ENCODE peak calls at places on chromosomes 2 and 18, in four cellular contexts. S is neural progenitor cell, N is cardiac muscle cell, I is left ventricle myocardium inferior. V is an unnamed sample. For H3K36me3, the result is how much of the 10 kb centered on the place peaks cover.

GRCh38 chr18:22800551-22800951 is 132.6 kb upstream of the RBBP8 start:
- DNase-seq in S (no peak), N (no peak), I (no peak), V (no peak)

GRCh38 chr2:53422979-53423378 is 344.6 kb upstream of the CHAC2 start:
- DNase-seq in S (peak), N (peak), I (no peak), V (peak)

GRCh38 chr2:112692496-112692911 is 28.3 kb upstream of the NT5DC4 start:
- DNase-seq in S (no peak), N (no peak), I (peak), V (no peak)

GRCh38 chr2:206958236-206958635 is 18.9 kb downstream of the CPO start:
- DNase-seq in S (no peak), N (no peak), I (no peak), V (no peak)

GRCh38 chr2:149572102-149572953 is 15.2 kb downstream of the MMADHC start:
- DNase-seq in S (no peak), N (no peak), I (no peak), V (no peak)

GRCh38 chr2:136767030-136767429 is 1.7 kb downstream of the THSD7B start:
- DNase-seq in S (peak), N (no peak), I (no peak), V (no peak)

GRCh38 chr18:79393626-79394401 is 1.9 kb upstream of the NFATC1 start:
- DNase-seq in S (peak), N (peak), I (peak), V (peak)

GRCh38 chr2:189444322-189444721 is 3.0 kb downstream of the WDR75 start:
- DNase-seq in S (no peak), N (no peak), I (no peak), V (no peak)

GRCh38 chr2:186309901-186310300 is 176.2 kb upstream of the ZC3H15 start:
- DNase-seq in S (no peak), N (no peak), I (no peak), V (no peak)

GRCh38 chr2:218282173-218282991 is 9.9 kb downstream of the TMBIM1 start:
- DNase-seq in S (no peak), N (no peak), I (no peak), V (peak)

GRCh38 chr2:18536100-18536499 is 24.4 kb downstream of the RDH14 start:
- DNase-seq in S (no peak), N (no peak), I (no peak), V (no peak)

GRCh38 chr18:43651067-43651466 is 373.8 kb upstream of the SYT4 start:
- DNase-seq in S (no peak), N (no peak), I (no peak), V (no peak)

GRCh38 chr18:63271881-63272299 is 47.7 kb downstream of the BCL2 start:
- DNase-seq in S (no peak), N (no peak), I (no peak), V (peak)

GRCh38 chr2:66576381-66577330 is 141.7 kb downstream of the MEIS1 start:
- DNase-seq in S (peak), N (peak), I (no peak), V (no peak)

GRCh38 chr2:18465979-18466378 is 94.5 kb downstream of the RDH14 start:
- DNase-seq in S (no peak), N (no peak), I (no peak), V (no peak)

GRCh38 chr2:37394263-37394662 is 49.8 kb downstream of the QPCT start:
- DNase-seq in S (no peak), N (no peak), I (no peak), V (no peak)

GRCh38 chr18:3083776-3084175 is 70.8 kb upstream of the LPIN2 start:
- DNase-seq in S (no peak), N (no peak), I (no peak), V (no peak)

GRCh38 chr2:196440413-196440812 is 199.1 kb upstream of the CCDC150 start:
- DNase-seq in S (no peak), N (no peak), I (no peak), V (no peak)

GRCh38 chr18:22987547-22988182 is 54.5 kb downstream of the RBBP8 start:
- DNase-seq in S (no peak), N (no peak), I (no peak), V (no peak)

GRCh38 chr2:58435246-58435645 is 194.1 kb upstream of the FANCL start:
- DNase-seq in S (no peak), N (no peak), I (no peak), V (no peak)

GRCh38 chr2:56749152-56749752 is 565.5 kb downstream of the CCDC85A start:
- DNase-seq in S (peak), N (peak), I (no peak), V (no peak)
- TF ChIP-seq CTCF in S (peak), N (peak), I (peak), V (peak)

DNA sequence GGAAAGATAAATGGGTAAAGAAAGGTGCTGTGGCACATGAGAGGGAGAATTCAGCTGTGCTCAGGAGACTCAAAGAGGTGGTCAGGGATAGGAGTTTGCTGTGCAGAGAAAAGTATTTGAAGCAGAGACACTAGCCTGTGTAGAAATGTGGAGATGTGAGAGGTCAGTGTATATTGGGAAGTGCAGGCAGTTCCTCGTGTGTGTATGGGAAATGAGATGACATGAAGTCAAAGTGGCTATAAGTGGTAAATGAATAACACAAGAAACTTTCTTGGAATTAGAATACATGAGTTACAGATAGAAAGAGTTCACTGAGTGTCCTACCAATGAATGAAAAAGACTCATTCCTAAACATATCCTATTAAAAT is 11.6 kb downstream of the MAP3K20 start:
- DNase-seq in S (no peak), N (no peak), I (no peak), V (no peak)
- H3K4me3 ChIP-seq in S (no peak), N (no peak), I (no peak), V (no peak)

GRCh38 chr2:227340106-227340505 is 15.1 kb downstream of the MFF start:
- DNase-seq in S (no peak), N (no peak), I (no peak), V (no peak)
- H3K36me3 ChIP-seq in S (under half), N (under half), I (half or more), V (under half)

DNA sequence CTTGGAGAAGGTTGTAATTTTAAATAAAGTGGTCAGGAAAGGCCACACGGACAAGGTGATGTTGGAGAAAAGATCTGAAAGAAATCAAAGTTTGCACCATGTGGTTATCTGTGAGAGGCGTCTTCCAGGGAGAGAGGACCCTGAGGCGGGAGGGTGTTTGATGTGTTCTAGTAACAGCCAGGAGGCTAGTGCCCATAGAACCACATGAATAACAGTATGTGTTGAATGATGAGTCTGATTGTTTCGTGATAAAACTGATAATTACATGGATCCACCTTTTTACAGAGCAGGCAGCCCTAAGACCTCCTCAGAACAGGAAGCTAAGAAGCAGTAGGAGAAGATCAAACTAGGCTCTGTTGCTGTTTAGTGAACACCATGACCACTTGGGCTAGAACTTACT is 91.4 kb downstream of the SCG2 start:
- DNase-seq in S (no peak), N (no peak), I (no peak), V (no peak)
- TF ChIP-seq CTCF in S (no peak), N (no peak), I (no peak), V (no peak)

GRCh38 chr2:147511491-147511948 is 333.3 kb upstream of the ACVR2A start:
- DNase-seq in S (no peak), N (no peak), I (peak), V (no peak)
- H3K4me3 ChIP-seq in S (no peak), N (no peak), I (no peak), V (no peak)

DNA sequence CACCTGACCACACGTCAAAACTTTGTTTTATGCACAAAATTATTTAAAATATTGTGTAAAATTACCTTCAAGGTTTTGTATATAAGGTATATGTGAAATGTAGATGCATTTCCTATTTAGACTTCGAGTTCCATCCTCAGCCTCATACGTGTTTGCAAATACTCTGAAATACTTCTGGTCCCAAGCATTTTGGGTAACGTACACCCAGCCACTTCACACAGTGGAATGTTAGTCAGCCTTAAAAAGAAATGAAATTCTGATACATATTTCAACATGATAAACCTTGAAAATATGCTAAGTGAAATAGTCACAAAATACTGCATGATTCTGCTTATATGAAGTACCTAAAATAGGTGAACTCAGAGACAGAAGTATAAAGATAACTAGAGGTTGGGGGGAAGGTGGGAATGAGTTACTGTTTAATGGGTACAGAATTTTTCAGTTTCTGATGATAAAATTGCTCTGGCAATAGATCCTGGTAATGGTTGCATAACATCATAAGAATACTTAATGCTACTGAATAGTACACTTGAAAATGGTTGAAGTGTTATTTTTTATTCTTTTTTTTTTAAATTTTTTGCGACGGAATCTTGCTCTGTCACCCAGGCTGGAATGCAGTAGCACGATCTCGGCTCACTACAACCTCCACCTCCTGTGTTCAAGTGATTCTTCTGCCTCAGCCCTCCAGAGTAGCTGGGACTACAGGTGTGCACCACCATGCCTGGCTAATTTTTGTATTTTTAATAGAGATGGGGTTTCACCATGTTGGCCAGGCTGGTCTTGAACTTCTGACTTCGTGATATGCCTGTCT is 24.0 kb downstream of the NOP58 start:
- DNase-seq in S (no peak), N (no peak), I (no peak), V (no peak)
- H3K36me3 ChIP-seq in S (under half), N (half or more), I (half or more), V (half or more)

DNA sequence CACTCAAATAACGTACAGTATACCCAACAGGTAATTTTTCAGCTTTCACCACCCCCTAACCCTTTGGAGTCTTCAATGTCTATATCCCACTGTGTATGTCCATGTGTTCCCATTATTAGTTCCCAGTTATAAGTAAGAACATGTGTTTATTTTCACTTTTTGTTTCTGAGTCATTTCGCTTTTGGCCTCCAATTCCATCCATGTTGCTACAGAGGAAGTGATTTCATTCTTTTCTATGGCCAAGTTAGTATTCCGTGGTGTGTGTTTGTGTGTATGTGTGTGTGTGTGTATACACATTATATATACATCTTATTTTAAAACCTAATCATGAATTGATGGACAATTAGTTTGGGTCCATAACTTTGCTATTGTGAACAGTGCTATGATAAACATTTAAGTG is 464.4 kb downstream of the CMPK2 start:
- DNase-seq in S (no peak), N (no peak), I (no peak), V (no peak)
- TF ChIP-seq CTCF in S (no peak), N (no peak), I (no peak), V (no peak)

GRCh38 chr2:24365826-24366225 is 5.5 kb upstream of the ITSN2 start:
- DNase-seq in S (no peak), N (no peak), I (no peak), V (no peak)
- H3K4me3 ChIP-seq in S (no peak), N (no peak), I (no peak), V (no peak)

DNA sequence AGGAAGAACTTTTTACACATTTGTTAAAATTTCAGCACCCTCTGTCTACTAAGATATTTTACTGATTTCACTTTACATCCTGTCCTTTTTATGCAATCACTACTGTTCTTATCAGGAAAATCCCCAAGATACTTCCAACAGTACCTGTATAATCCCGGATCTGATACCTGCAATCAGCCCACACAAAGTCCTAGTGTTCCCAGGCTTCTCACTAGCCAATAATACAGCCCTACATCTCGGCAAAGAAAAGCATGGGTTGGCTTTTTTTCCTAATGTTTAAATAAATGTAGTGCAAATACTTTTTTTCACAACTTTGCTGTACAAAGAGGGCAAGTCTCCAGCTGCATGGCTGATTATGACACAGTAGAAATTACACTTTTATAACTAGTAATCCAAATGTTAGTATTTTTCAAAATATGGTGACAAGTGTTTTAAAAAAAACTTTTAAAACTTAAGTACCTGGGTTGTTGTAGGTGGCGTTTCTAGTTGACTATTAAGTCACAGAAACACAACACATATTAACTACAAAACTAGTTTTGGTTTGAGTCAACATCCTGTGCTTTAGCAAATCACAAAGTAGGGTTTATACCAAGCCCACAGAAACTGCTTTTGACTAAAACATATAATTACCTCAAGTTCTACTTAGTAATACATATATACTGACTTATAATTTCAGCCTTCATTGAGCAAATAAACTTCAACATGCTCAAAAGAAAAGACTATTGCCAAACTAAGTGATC is 19.5 kb downstream of the CNOT11 start:
- DNase-seq in S (no peak), N (no peak), I (no peak), V (no peak)
- H3K36me3 ChIP-seq in S (under half), N (under half), I (half or more), V (under half)

DNA sequence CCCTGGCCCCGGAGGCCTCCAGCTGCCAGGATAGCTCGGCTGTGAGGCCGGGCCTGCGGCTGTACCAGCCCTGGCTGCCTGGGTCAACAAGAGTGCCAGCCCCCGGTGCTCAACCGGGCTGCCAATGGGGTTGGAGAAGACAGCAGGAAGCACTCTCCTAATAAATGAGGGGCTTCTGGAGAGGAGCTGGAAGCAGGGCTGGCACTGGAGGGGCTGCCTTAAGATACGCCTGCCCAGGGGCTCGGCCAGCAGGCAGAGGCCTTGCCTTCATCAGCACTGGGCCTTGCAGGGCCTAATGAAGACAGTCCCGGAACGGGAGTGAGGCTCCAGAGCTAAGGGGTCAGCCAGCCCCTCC is 73.6 kb downstream of the TEX51 start:
- DNase-seq in S (no peak), N (no peak), I (no peak), V (no peak)
- TF ChIP-seq CTCF in S (no peak), N (no peak), I (peak), V (no peak)